ENCODE peak calls at places on chromosomes 16 and 17, in four cellular contexts. O is CD4-positive, alpha-beta T cell; T is testis; B is stomach. G is an unnamed sample.

GRCh38 chr16:3510410-3510809 is 9.6 kb downstream of the CLUAP1 start:
- DNase-seq in O (no peak), T (no peak), B (no peak), G (no peak)

GRCh38 chr17:7769854-7770253 is 52.3 kb downstream of the DNAH2 start:
- DNase-seq in O (no peak), T (no peak), B (no peak), G (no peak)

GRCh38 chr17:65407017-65407416 is 154.4 kb downstream of the AXIN2 start:
- DNase-seq in O (no peak), T (no peak), B (no peak), G (no peak)

GRCh38 chr16:64397945-64398508 is 723.8 kb downstream of the CDH11 start:
- DNase-seq in O (no peak), T (no peak), B (no peak), G (no peak)

GRCh38 chr16:56192971-56193936 is 2.0 kb downstream of the GNAO1 start:
- DNase-seq in O (no peak), T (no peak), B (no peak), G (no peak)

GRCh38 chr17:72730091-72730490 is 362.4 kb downstream of the SLC39A11 start:
- DNase-seq in O (no peak), T (no peak), B (no peak), G (no peak)

GRCh38 chr16:50606431-50607050 is 58.3 kb downstream of the NKD1 start:
- DNase-seq in O (no peak), T (no peak), B (no peak), G (no peak)

GRCh38 chr17:79913451-79913850 is 74.2 kb upstream of the CBX4 start:
- DNase-seq in O (no peak), T (no peak), B (no peak), G (no peak)

GRCh38 chr17:31260151-31260550 is 36.9 kb downstream of the OMG start:
- DNase-seq in O (no peak), T (no peak), B (no peak), G (no peak)

GRCh38 chr16:53968896-53969295 is 264.9 kb downstream of the FTO start:
- DNase-seq in O (no peak), T (no peak), B (no peak), G (no peak)

GRCh38 chr16:84868328-84868727 is 48.5 kb downstream of the CRISPLD2 start:
- DNase-seq in O (no peak), T (no peak), B (no peak), G (no peak)
- H3K27ac ChIP-seq in O (no peak overlapping the region), T (peak overlapping the region; percentile 7), B (no peak overlapping the region), G (no peak overlapping the region)

DNA sequence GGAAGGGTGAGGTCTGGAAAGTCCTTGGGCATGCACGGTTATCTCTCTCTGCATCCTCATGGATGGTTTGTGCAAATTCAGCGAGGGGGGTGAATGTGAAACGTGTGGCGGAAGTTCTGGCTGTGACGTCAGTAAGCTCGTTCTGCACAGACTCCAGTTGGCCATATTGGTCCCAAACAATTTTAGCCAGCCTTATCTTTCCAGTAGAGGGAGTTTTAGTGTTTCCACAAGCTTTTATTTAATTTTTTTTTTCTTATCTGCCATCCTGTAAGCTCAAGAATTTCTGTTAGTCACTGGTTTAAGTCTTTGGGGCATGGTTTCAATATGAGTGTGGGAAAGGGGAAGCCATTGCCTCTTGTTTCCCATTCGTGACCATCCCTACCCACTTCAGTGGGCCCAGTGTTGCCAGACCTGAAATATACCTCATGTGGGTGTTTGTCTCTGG is 39.0 kb downstream of the HLF start:
- DNase-seq in O (no peak), T (no peak), B (no peak), G (no peak)
- TF ChIP-seq CTCF in O (no peak), T (no peak), B (no peak), G (no peak)

GRCh38 chr17:82864721-82865240 is 25.0 kb upstream of the ZNF750 start:
- DNase-seq in O (no peak), T (no peak), B (no peak), G (no peak)
- H3K27ac ChIP-seq in O (peak overlapping the region; percentile 85), T (no peak overlapping the region), B (peak overlapping the region; percentile 66), G (no peak overlapping the region)

DNA sequence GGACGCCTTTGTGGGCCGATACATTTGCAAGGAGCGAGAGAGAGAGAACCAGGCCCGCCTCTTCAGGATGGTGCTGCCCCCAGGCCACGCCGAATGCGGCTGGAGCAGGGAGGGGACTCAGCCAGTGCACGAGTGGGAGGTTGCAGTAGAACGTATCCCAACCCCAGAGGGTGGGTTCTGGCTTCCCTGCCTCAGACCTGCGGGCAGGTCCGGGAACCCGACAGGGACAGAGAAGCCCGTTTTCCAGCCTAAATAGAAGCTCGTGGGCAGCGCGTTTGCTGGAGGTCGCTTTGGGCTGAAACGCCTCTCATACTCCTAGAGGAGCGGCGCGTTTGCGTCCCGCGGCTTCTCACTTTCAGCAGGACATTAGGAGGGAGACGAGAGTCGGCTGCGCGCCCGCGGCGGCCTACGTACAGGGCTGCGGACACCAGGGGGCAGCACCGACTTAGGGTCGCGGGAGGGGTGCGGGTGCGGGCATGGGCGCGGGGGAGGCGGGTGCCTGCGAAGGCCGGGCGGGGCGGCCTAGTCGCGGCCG is 11.0 kb downstream of the TBX2 start:
- DNase-seq in O (peak; percentile 69), T (peak; percentile 90), B (peak; percentile 70), G (peak; percentile 83)
- TF ChIP-seq CTCF in O (no peak), T (peak; percentile 76), B (peak; percentile 59), G (peak; percentile 78)

GRCh38 chr17:75552847-75553552 is 27.5 kb downstream of the LLGL2 start:
- DNase-seq in O (no peak), T (no peak), B (no peak), G (no peak)
- H3K27ac ChIP-seq in O (no peak overlapping the region), T (no peak overlapping the region), B (peak overlapping the region; percentile 42), G (no peak overlapping the region)

GRCh38 chr16:66640724-66641314 is 36.3 kb downstream of the CMTM3 start:
- DNase-seq in O (no peak), T (no peak), B (no peak), G (no peak)
- TF ChIP-seq CTCF in O (no peak), T (no peak), B (no peak), G (no peak)

GRCh38 chr16:89410794-89411309 is 79.5 kb downstream of the ANKRD11 start:
- DNase-seq in O (no peak), T (peak; percentile 78), B (peak; percentile 89), G (peak; percentile 84)

GRCh38 chr16:89417352-89417751 is 73.0 kb downstream of the ANKRD11 start:
- DNase-seq in O (no peak), T (no peak), B (no peak), G (no peak)

GRCh38 chr16:89411335-89411850 is 79.0 kb downstream of the ANKRD11 start:
- DNase-seq in O (no peak), T (no peak), B (no peak), G (no peak)

GRCh38 chr16:89412811-89413210 is 77.5 kb downstream of the ANKRD11 start:
- DNase-seq in O (no peak), T (no peak), B (no peak), G (no peak)

DNA sequence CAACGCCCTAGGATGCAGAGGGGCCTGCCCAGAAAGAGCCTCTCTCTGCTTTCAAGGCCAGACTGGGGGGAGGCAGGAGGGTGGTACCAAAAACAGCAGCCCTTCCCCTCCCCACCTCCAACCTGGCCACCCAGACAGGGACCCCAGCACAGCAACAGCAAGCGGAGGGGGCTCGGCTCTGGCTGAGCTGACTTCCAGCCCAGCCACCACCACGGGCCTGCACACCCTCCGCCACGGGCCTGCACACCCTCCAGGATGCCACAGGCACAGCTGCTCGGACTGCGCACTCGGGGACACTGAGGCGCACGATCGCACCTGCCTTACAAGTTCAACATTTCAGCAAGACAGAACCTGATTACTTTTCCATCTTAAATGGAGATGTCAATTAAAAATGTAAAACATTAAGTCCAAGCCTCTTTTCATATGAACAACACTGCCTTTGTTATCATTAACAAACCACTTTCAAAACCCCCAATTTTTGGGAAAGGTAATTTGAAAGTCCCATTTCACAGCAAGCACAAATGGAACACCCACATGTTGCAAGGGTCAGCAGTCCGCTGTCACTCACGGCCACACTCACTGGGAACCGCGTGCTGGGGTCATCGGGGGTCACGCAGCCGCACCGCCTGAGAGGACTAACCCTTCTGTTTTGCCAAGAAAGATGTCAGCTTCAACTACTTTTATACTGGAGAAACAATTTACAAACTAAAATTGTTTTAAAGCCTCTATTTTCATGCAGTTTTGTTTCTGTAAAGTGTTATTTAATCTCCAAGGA is 76.4 kb downstream of the ANKRD11 start:
- DNase-seq in O (no peak), T (no peak), B (no peak), G (no peak)
- H3K27ac ChIP-seq in O (no peak overlapping the region), T (no peak overlapping the region), B (no peak overlapping the region), G (no peak overlapping the region)

G was measured in coronary artery.